ENCODE peak calls at places on chromosomes 11 and 22, in nine cellular contexts. B is astrocyte of the spinal cord, T is brain microvascular endothelial cell, X is AG09309, Q is BJ, M is activated T-cell treated with anti-CD3 and anti-CD28 coated beads for 48 hours, E is HS-27A, C is PC-3, D is GM12865. L is an unnamed sample.

GRCh38 chr11:112477152-112477928 is 216.7 kb upstream of the PLET1 start:
- DNase-seq in T (no peak), B (no peak), M (no peak), D (no peak), X (no peak), C (peak), E (no peak), Q (no peak), L (peak)

GRCh38 chr22:19514831-19515565 is 9.2 kb downstream of the CLDN5 start:
- DNase-seq in T (peak), D (no peak), M (no peak), E (no peak), C (no peak), B (peak), Q (no peak), X (no peak), L (peak)

GRCh38 chr11:66050581-66051231 is 1.5 kb upstream of the SF3B2 start:
- DNase-seq in C (no peak), M (no peak), T (no peak), X (no peak), Q (no peak), E (no peak), B (no peak), D (no peak), L (no peak)

GRCh38 chr11:133947298-133947905 is 9.4 kb downstream of the IGSF9B start:
- DNase-seq in T (peak), M (peak), B (peak), X (no peak), C (peak), E (no peak), Q (no peak), D (peak), L (peak)

GRCh38 chr11:1338201-1339065 is 29.0 kb upstream of the TOLLIP start:
- DNase-seq in D (no peak), Q (no peak), X (no peak), B (no peak), T (no peak), C (no peak), E (no peak), M (no peak), L (no peak)

GRCh38 chr11:114290503-114291239 is 5.5 kb upstream of the NNMT start:
- DNase-seq in M (no peak), B (peak), D (no peak), C (no peak), Q (no peak), X (no peak), T (no peak), E (no peak), L (no peak)

GRCh38 chr11:68441466-68442230 is 18.9 kb upstream of the PPP6R3 start:
- DNase-seq in E (no peak), M (no peak), D (no peak), T (peak), X (no peak), C (no peak), B (peak), Q (no peak), L (no peak)

GRCh38 chr11:23564370-23564769 is 704.1 kb upstream of the CCDC179 start:
- DNase-seq in C (no peak), B (no peak), D (no peak), M (no peak), Q (no peak), T (no peak), E (no peak), X (no peak), L (peak)

GRCh38 chr22:20962491-20962945 is 4.5 kb upstream of the AIFM3 start:
- DNase-seq in E (no peak), M (no peak), T (no peak), Q (no peak), B (no peak), X (no peak), D (no peak), C (no peak), L (no peak)

GRCh38 chr11:116217006-116217405 is 555.8 kb downstream of the BUD13 start:
- DNase-seq in C (peak), E (no peak), Q (no peak), T (peak), B (peak), D (peak), X (peak), M (peak), L (peak)

GRCh38 chr22:34946339-34946985 is 119.5 kb upstream of the ISX start:
- DNase-seq in M (no peak), X (no peak), C (no peak), D (peak), Q (no peak), E (no peak), B (no peak), T (no peak), L (no peak)

GRCh38 chr11:2301631-2302272 is at the start of the genes C11orf21 and TSPAN32:
- DNase-seq in E (no peak), T (no peak), Q (no peak), X (no peak), C (peak), M (peak), D (peak), B (peak), L (no peak)

GRCh38 chr11:8373519-8374432 is 110.1 kb upstream of the LMO1 start:
- DNase-seq in M (no peak), X (no peak), B (no peak), C (no peak), D (no peak), E (no peak), Q (no peak), T (no peak), L (no peak)

GRCh38 chr11:123630126-123630531 is 24.3 kb downstream of the SCN3B start:
- DNase-seq in D (no peak), C (no peak), Q (no peak), M (no peak), T (no peak), B (no peak), E (no peak), X (no peak), L (no peak)

GRCh38 chr11:86620796-86621575 is 51.4 kb downstream of the ME3 start:
- DNase-seq in E (no peak), Q (peak), X (peak), B (peak), M (no peak), C (no peak), T (no peak), D (no peak), L (no peak)

GRCh38 chr11:79807506-79807905 is 366.7 kb upstream of the TENM4 start:
- DNase-seq in X (no peak), M (no peak), E (no peak), C (peak), D (no peak), T (no peak), B (no peak), Q (no peak), L (peak)

GRCh38 chr11:803770-804598 is 1.0 kb downstream of the PIDD1 start:
- DNase-seq in X (no peak), Q (no peak), M (no peak), D (no peak), T (no peak), E (no peak), B (no peak), C (no peak), L (peak)

GRCh38 chr11:64649304-64649703 is 58.3 kb downstream of the SLC22A12 start:
- DNase-seq in C (peak), B (no peak), Q (no peak), E (no peak), X (no peak), D (peak), T (no peak), M (no peak), L (peak)